ENCODE peak calls at places on chromosomes 11 and 22, in four cellular contexts. N, D, R and G are unnamed samples.

GRCh38 chr11:19769820-19770219 is 57.2 kb downstream of the NAV2 start:
- DNase-seq in D (no peak), R (no peak), N (no peak), G (no peak)

GRCh38 chr11:2293396-2294339 is 8.1 kb downstream of the C11orf21 start:
- DNase-seq in R (no peak), D (no peak), N (peak), G (no peak)

GRCh38 chr22:48588881-48589450 is 1238.7 kb downstream of the BRD1 start:
- DNase-seq in R (no peak), D (no peak), N (peak), G (no peak)

GRCh38 chr11:61488651-61489291 is 19.8 kb upstream of the LRRC10B start:
- DNase-seq in R (no peak), N (no peak), D (peak), G (no peak)

GRCh38 chr11:20035701-20036601 is 124.3 kb downstream of the DBX1 start:
- DNase-seq in N (no peak), D (no peak), R (no peak), G (no peak)

GRCh38 chr11:123233978-123234340 is 38.9 kb upstream of the CLMP start:
- DNase-seq in R (no peak), N (no peak), D (no peak), G (no peak)

GRCh38 chr11:79189055-79189454 is 251.8 kb downstream of the TENM4 start:
- DNase-seq in R (no peak), D (no peak), N (no peak), G (no peak)

GRCh38 chr11:117565709-117566108 is 231.3 kb downstream of the DSCAML1 start:
- DNase-seq in D (no peak), N (no peak), R (no peak), G (no peak)

GRCh38 chr22:27911329-27911728 is 7.7 kb downstream of the PITPNB start:
- DNase-seq in D (no peak), R (no peak), N (no peak), G (no peak)

GRCh38 chr11:108912587-108912986 is 247.7 kb downstream of the DDX10 start:
- DNase-seq in D (no peak), N (no peak), R (no peak), G (no peak)

GRCh38 chr22:27518583-27519437 is 282.7 kb downstream of the MN1 start:
- DNase-seq in N (no peak), D (no peak), R (no peak), G (no peak)

GRCh38 chr11:19173964-19174638 is 27.7 kb downstream of the CSRP3 start:
- DNase-seq in D (no peak), N (no peak), R (no peak), G (no peak)

GRCh38 chr11:19447150-19447566 is 206.4 kb upstream of the E2F8 start:
- DNase-seq in N (no peak), D (no peak), R (no peak), G (no peak)